ENCODE peak calls at places on chromosome 6, in ten cellular contexts. One of them, this sample, is unnamed. For H3K36me3 and H3K27me3, the result is how much of the 10 kb centered on the place peaks cover.

GRCh38 chr6:82197784-82198183 is 49.8 kb downstream of the IBTK start:
- DNase-seq in heart right ventricle: no peak
- DNase-seq in fibroblast of lung: no peak
- DNase-seq in cardiac muscle cell: no peak
- DNase-seq in Caco-2: no peak
- DNase-seq in H7: no peak
- DNase-seq in heart left ventricle: no peak
- DNase-seq in prostate gland: no peak
- DNase-seq in ascending aorta: no peak
- DNase-seq in keratinocyte: no peak
- DNase-seq in this sample: no peak

GRCh38 chr6:163668061-163668426 is 253.5 kb downstream of the QKI start:
- DNase-seq in heart right ventricle: no peak
- DNase-seq in fibroblast of lung: no peak
- DNase-seq in cardiac muscle cell: no peak
- DNase-seq in Caco-2: no peak
- DNase-seq in H7: no peak
- DNase-seq in heart left ventricle: no peak
- DNase-seq in prostate gland: no peak
- DNase-seq in ascending aorta: no peak
- DNase-seq in keratinocyte: no peak
- DNase-seq in this sample: no peak

GRCh38 chr6:21402368-21402767 is 191.2 kb upstream of the SOX4 start:
- DNase-seq in heart right ventricle: no peak
- DNase-seq in fibroblast of lung: peak
- DNase-seq in cardiac muscle cell: peak
- DNase-seq in Caco-2: no peak
- DNase-seq in H7: no peak
- DNase-seq in heart left ventricle: no peak
- DNase-seq in prostate gland: no peak
- DNase-seq in ascending aorta: no peak
- DNase-seq in keratinocyte: no peak
- DNase-seq in this sample: no peak

GRCh38 chr6:151679081-151679480 is 128.4 kb upstream of the ESR1 start:
- DNase-seq in heart right ventricle: peak
- DNase-seq in fibroblast of lung: peak
- DNase-seq in cardiac muscle cell: peak
- DNase-seq in Caco-2: no peak
- DNase-seq in H7: no peak
- DNase-seq in heart left ventricle: peak
- DNase-seq in prostate gland: no peak
- DNase-seq in ascending aorta: no peak
- DNase-seq in keratinocyte: no peak
- DNase-seq in this sample: no peak

GRCh38 chr6:161353208-161353613 is 79.3 kb upstream of the AGPAT4 start:
- DNase-seq in heart right ventricle: no peak
- DNase-seq in fibroblast of lung: peak
- DNase-seq in cardiac muscle cell: peak
- DNase-seq in Caco-2: peak
- DNase-seq in H7: peak
- DNase-seq in heart left ventricle: no peak
- DNase-seq in prostate gland: no peak
- DNase-seq in ascending aorta: no peak
- DNase-seq in keratinocyte: no peak
- DNase-seq in this sample: peak

GRCh38 chr6:143301204-143301603 is 149.3 kb downstream of the ADAT2 start:
- DNase-seq in heart right ventricle: no peak
- DNase-seq in fibroblast of lung: no peak
- DNase-seq in cardiac muscle cell: no peak
- DNase-seq in Caco-2: no peak
- DNase-seq in H7: peak
- DNase-seq in heart left ventricle: no peak
- DNase-seq in prostate gland: no peak
- DNase-seq in ascending aorta: no peak
- DNase-seq in keratinocyte: no peak
- DNase-seq in this sample: no peak

GRCh38 chr6:147099974-147100373 is 104.2 kb upstream of the STXBP5 start:
- DNase-seq in heart right ventricle: no peak
- DNase-seq in fibroblast of lung: peak
- DNase-seq in cardiac muscle cell: peak
- DNase-seq in Caco-2: no peak
- DNase-seq in H7: no peak
- DNase-seq in heart left ventricle: no peak
- DNase-seq in prostate gland: no peak
- DNase-seq in ascending aorta: no peak
- DNase-seq in keratinocyte: no peak
- DNase-seq in this sample: no peak

GRCh38 chr6:41894366-41895299 is 542 bp downstream of the USP49 start:
- DNase-seq in heart right ventricle: no peak
- DNase-seq in fibroblast of lung: no peak
- DNase-seq in cardiac muscle cell: peak
- DNase-seq in Caco-2: no peak
- DNase-seq in H7: no peak
- DNase-seq in heart left ventricle: no peak
- DNase-seq in prostate gland: no peak
- DNase-seq in ascending aorta: no peak
- DNase-seq in keratinocyte: no peak
- DNase-seq in this sample: peak

GRCh38 chr6:137373296-137373695 is 120.9 kb downstream of the OLIG3 start:
- DNase-seq in heart right ventricle: no peak
- DNase-seq in fibroblast of lung: no peak
- DNase-seq in cardiac muscle cell: no peak
- DNase-seq in Caco-2: no peak
- DNase-seq in H7: no peak
- DNase-seq in heart left ventricle: no peak
- DNase-seq in prostate gland: no peak
- DNase-seq in ascending aorta: no peak
- DNase-seq in keratinocyte: no peak
- DNase-seq in this sample: no peak

GRCh38 chr6:64520050-64520449 is 884.4 kb downstream of the PHF3 start:
- DNase-seq in heart right ventricle: no peak
- DNase-seq in fibroblast of lung: peak
- DNase-seq in cardiac muscle cell: peak
- DNase-seq in Caco-2: no peak
- DNase-seq in H7: no peak
- DNase-seq in heart left ventricle: no peak
- DNase-seq in prostate gland: no peak
- DNase-seq in ascending aorta: no peak
- DNase-seq in keratinocyte: peak
- DNase-seq in this sample: peak

GRCh38 chr6:124699038-124699437 is 263.2 kb upstream of the RNF217 start:
- DNase-seq in heart right ventricle: no peak
- DNase-seq in fibroblast of lung: no peak
- DNase-seq in cardiac muscle cell: no peak
- DNase-seq in Caco-2: no peak
- DNase-seq in H7: no peak
- DNase-seq in heart left ventricle: no peak
- DNase-seq in prostate gland: no peak
- DNase-seq in ascending aorta: no peak
- DNase-seq in keratinocyte: no peak
- DNase-seq in this sample: no peak

GRCh38 chr6:146267447-146267846 is 238.6 kb downstream of the GRM1 start:
- DNase-seq in heart right ventricle: no peak
- DNase-seq in fibroblast of lung: no peak
- DNase-seq in cardiac muscle cell: no peak
- DNase-seq in Caco-2: no peak
- DNase-seq in H7: no peak
- DNase-seq in heart left ventricle: no peak
- DNase-seq in prostate gland: no peak
- DNase-seq in ascending aorta: no peak
- DNase-seq in keratinocyte: no peak
- DNase-seq in this sample: no peak

GRCh38 chr6:89660981-89661380 is 22.4 kb upstream of the LYRM2 start:
- DNase-seq in heart right ventricle: no peak
- DNase-seq in fibroblast of lung: no peak
- DNase-seq in cardiac muscle cell: no peak
- DNase-seq in Caco-2: no peak
- DNase-seq in H7: no peak
- DNase-seq in heart left ventricle: no peak
- DNase-seq in prostate gland: no peak
- DNase-seq in ascending aorta: no peak
- DNase-seq in keratinocyte: no peak
- DNase-seq in this sample: no peak

GRCh38 chr6:28474441-28475219 is 31.3 kb upstream of the ZSCAN23 start:
- DNase-seq in heart right ventricle: no peak
- DNase-seq in fibroblast of lung: peak
- DNase-seq in cardiac muscle cell: peak
- DNase-seq in Caco-2: no peak
- DNase-seq in H7: peak
- DNase-seq in heart left ventricle: no peak
- DNase-seq in prostate gland: no peak
- DNase-seq in ascending aorta: no peak
- DNase-seq in keratinocyte: peak
- DNase-seq in this sample: peak

GRCh38 chr6:13573669-13574110 is 711 bp upstream of the SIRT5 start:
- DNase-seq in heart right ventricle: no peak
- DNase-seq in fibroblast of lung: peak
- DNase-seq in cardiac muscle cell: peak
- DNase-seq in Caco-2: no peak
- DNase-seq in H7: peak
- DNase-seq in heart left ventricle: peak
- DNase-seq in prostate gland: peak
- DNase-seq in ascending aorta: peak
- DNase-seq in keratinocyte: no peak
- DNase-seq in this sample: peak

GRCh38 chr6:56520218-56520617 is 122.5 kb downstream of the DST start:
- DNase-seq in heart right ventricle: no peak
- DNase-seq in fibroblast of lung: no peak
- DNase-seq in cardiac muscle cell: no peak
- DNase-seq in Caco-2: no peak
- DNase-seq in H7: no peak
- DNase-seq in heart left ventricle: no peak
- DNase-seq in prostate gland: no peak
- DNase-seq in ascending aorta: no peak
- DNase-seq in keratinocyte: no peak
- DNase-seq in this sample: no peak
- H3K36me3 ChIP-seq in heart right ventricle: half or more
- H3K36me3 ChIP-seq in fibroblast of lung: under half
- H3K36me3 ChIP-seq in cardiac muscle cell: under half
- H3K36me3 ChIP-seq in Caco-2: under half
- H3K36me3 ChIP-seq in H7: under half
- H3K36me3 ChIP-seq in heart left ventricle: half or more
- H3K36me3 ChIP-seq in prostate gland: under half
- H3K36me3 ChIP-seq in ascending aorta: under half
- H3K36me3 ChIP-seq in keratinocyte: under half
- H3K36me3 ChIP-seq in this sample: under half

GRCh38 chr6:169160855-169161560 is 92.6 kb downstream of the THBS2 start:
- DNase-seq in heart right ventricle: no peak
- DNase-seq in fibroblast of lung: no peak
- DNase-seq in cardiac muscle cell: no peak
- DNase-seq in Caco-2: no peak
- DNase-seq in H7: no peak
- DNase-seq in heart left ventricle: no peak
- DNase-seq in prostate gland: no peak
- DNase-seq in ascending aorta: no peak
- DNase-seq in keratinocyte: no peak
- DNase-seq in this sample: no peak

GRCh38 chr6:169158182-169158573 is 95.5 kb downstream of the THBS2 start:
- DNase-seq in heart right ventricle: peak
- DNase-seq in fibroblast of lung: peak
- DNase-seq in cardiac muscle cell: peak
- DNase-seq in Caco-2: no peak
- DNase-seq in H7: peak
- DNase-seq in heart left ventricle: peak
- DNase-seq in prostate gland: no peak
- DNase-seq in ascending aorta: peak
- DNase-seq in keratinocyte: no peak
- DNase-seq in this sample: no peak

GRCh38 chr6:169160091-169160854 is 93.4 kb downstream of the THBS2 start:
- DNase-seq in heart right ventricle: no peak
- DNase-seq in fibroblast of lung: no peak
- DNase-seq in cardiac muscle cell: no peak
- DNase-seq in Caco-2: no peak
- DNase-seq in H7: no peak
- DNase-seq in heart left ventricle: no peak
- DNase-seq in prostate gland: no peak
- DNase-seq in ascending aorta: no peak
- DNase-seq in keratinocyte: no peak
- DNase-seq in this sample: no peak

GRCh38 chr6:169158750-169159149 is 94.9 kb downstream of the THBS2 start:
- DNase-seq in heart right ventricle: no peak
- DNase-seq in fibroblast of lung: peak
- DNase-seq in cardiac muscle cell: peak
- DNase-seq in Caco-2: no peak
- DNase-seq in H7: no peak
- DNase-seq in heart left ventricle: no peak
- DNase-seq in prostate gland: no peak
- DNase-seq in ascending aorta: peak
- DNase-seq in keratinocyte: no peak
- DNase-seq in this sample: no peak

GRCh38 chr6:169159331-169159730 is 94.3 kb downstream of the THBS2 start:
- DNase-seq in heart right ventricle: no peak
- DNase-seq in fibroblast of lung: no peak
- DNase-seq in cardiac muscle cell: no peak
- DNase-seq in Caco-2: no peak
- DNase-seq in H7: no peak
- DNase-seq in heart left ventricle: no peak
- DNase-seq in prostate gland: no peak
- DNase-seq in ascending aorta: no peak
- DNase-seq in keratinocyte: no peak
- DNase-seq in this sample: no peak
- H3K27me3 ChIP-seq in heart right ventricle: under half
- H3K27me3 ChIP-seq in fibroblast of lung: under half
- H3K27me3 ChIP-seq in cardiac muscle cell: under half
- H3K27me3 ChIP-seq in Caco-2: under half
- H3K27me3 ChIP-seq in H7: under half
- H3K27me3 ChIP-seq in heart left ventricle: under half
- H3K27me3 ChIP-seq in prostate gland: under half
- H3K27me3 ChIP-seq in ascending aorta: under half
- H3K27me3 ChIP-seq in keratinocyte: under half
- H3K27me3 ChIP-seq in this sample: under half

GRCh38 chr6:85675030-85675819 is 32.5 kb upstream of the SYNCRIP start:
- DNase-seq in heart right ventricle: no peak
- DNase-seq in fibroblast of lung: peak
- DNase-seq in cardiac muscle cell: peak
- DNase-seq in Caco-2: no peak
- DNase-seq in H7: no peak
- DNase-seq in heart left ventricle: no peak
- DNase-seq in prostate gland: no peak
- DNase-seq in ascending aorta: no peak
- DNase-seq in keratinocyte: peak
- DNase-seq in this sample: no peak
- H3K36me3 ChIP-seq in heart right ventricle: under half
- H3K36me3 ChIP-seq in fibroblast of lung: under half
- H3K36me3 ChIP-seq in cardiac muscle cell: under half
- H3K36me3 ChIP-seq in Caco-2: under half
- H3K36me3 ChIP-seq in H7: under half
- H3K36me3 ChIP-seq in heart left ventricle: under half
- H3K36me3 ChIP-seq in prostate gland: under half
- H3K36me3 ChIP-seq in ascending aorta: under half
- H3K36me3 ChIP-seq in keratinocyte: under half
- H3K36me3 ChIP-seq in this sample: under half

DNA sequence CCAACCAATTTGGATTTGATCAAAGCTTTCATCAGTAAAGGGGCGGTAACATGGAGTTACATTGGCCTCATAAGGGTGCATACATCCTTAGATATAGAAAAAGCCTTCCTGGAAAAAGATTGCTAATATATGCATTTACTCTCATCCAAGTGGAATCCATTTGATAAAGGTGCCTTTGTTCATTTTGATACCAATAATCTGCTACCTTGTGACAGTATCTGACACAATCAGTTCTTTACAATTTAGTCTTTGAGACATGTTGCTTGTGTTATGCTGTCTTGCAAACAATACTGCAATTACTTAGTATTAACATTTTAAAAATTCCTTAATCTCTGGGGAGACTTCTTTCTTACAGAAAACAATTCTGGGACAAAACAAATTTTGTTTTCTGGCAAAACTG is 654.4 kb upstream of the SLC35B3 start:
- DNase-seq in heart right ventricle: no peak
- DNase-seq in fibroblast of lung: no peak
- DNase-seq in cardiac muscle cell: no peak
- DNase-seq in Caco-2: no peak
- DNase-seq in H7: no peak
- DNase-seq in heart left ventricle: no peak
- DNase-seq in prostate gland: no peak
- DNase-seq in ascending aorta: no peak
- DNase-seq in keratinocyte: no peak
- DNase-seq in this sample: no peak
- H3K27me3 ChIP-seq in heart right ventricle: under half
- H3K27me3 ChIP-seq in fibroblast of lung: under half
- H3K27me3 ChIP-seq in cardiac muscle cell: under half
- H3K27me3 ChIP-seq in Caco-2: under half
- H3K27me3 ChIP-seq in H7: under half
- H3K27me3 ChIP-seq in heart left ventricle: under half
- H3K27me3 ChIP-seq in prostate gland: under half
- H3K27me3 ChIP-seq in ascending aorta: under half
- H3K27me3 ChIP-seq in keratinocyte: under half
- H3K27me3 ChIP-seq in this sample: under half

This sample was measured in A673.